ENCODE peak calls at places on chromosome 11, in six cellular contexts. I is dorsolateral prefrontal cortex, J is ureter, R is IMR-90, E is SHP77, L is fibroblast of lung. V is an unnamed sample.
A peak's percentile ranks its signal among the peaks of the same experiment; 100 is the strongest.

GRCh38 chr11:11047851-11048610 is 190.2 kb upstream of the ZBED5 start:
- DNase-seq in I (no peak), J (no peak), R (no peak), E (no peak), L (no peak), V (no peak)

GRCh38 chr11:76939219-76939631 is 78.5 kb downstream of the ACER3 start:
- DNase-seq in I (no peak), J (no peak), R (peak; percentile 9), E (no peak), L (no peak), V (no peak)

GRCh38 chr11:122808494-122808893 is 29.8 kb upstream of the CRTAM start:
- DNase-seq in I (no peak), J (no peak), R (peak; percentile 73), E (no peak), L (peak; percentile 56), V (peak; percentile 76)

GRCh38 chr11:114075891-114076441 is 16.5 kb downstream of the ZBTB16 start:
- DNase-seq in I (no peak), J (no peak), R (peak; percentile 24), E (no peak), L (peak; percentile 83), V (peak; percentile 28)

GRCh38 chr11:25734592-25735211 is 597.2 kb upstream of the ANO3 start:
- DNase-seq in I (no peak), J (no peak), R (peak; percentile 19), E (no peak), L (peak; percentile 78), V (no peak)

GRCh38 chr11:2325123-2325522 is 23.3 kb downstream of the TSPAN32 start:
- DNase-seq in I (no peak), J (no peak), R (no peak), E (no peak), L (no peak), V (no peak)

GRCh38 chr11:102666331-102666957 is 39.1 kb downstream of the MMP27 start:
- DNase-seq in I (no peak), J (no peak), R (peak; percentile 60), E (peak; percentile 31), L (peak; percentile 70), V (peak; percentile 62)

GRCh38 chr11:68632802-68633201 is 51.5 kb upstream of the GAL start:
- DNase-seq in I (no peak), J (no peak), R (peak; percentile 70), E (peak; percentile 88), L (peak; percentile 83), V (peak; percentile 52)

GRCh38 chr11:8309311-8309710 is 45.6 kb upstream of the LMO1 start:
- DNase-seq in I (no peak), J (no peak), R (no peak), E (no peak), L (no peak), V (no peak)

V was measured in EL.